ENCODE peak calls at places on chromosome 11, in nine cellular contexts. U is fibroblast of lung, Y is HFF-Myc, S is GM13977, Z is endothelial cell, P is bronchial epithelial cell, X is WTC11, T is fibroblast of the aortic adventitia, G is brain microvascular endothelial cell. W is an unnamed sample.

GRCh38 chr11:110447897-110448522 is 18.3 kb downstream of the FDX1 start:
- DNase-seq in U (no peak), Y (no peak), S (no peak), Z (no peak), P (peak), X (no peak), T (peak), G (no peak), W (no peak)

GRCh38 chr11:116725434-116726221 is 47.2 kb downstream of the BUD13 start:
- DNase-seq in U (peak), Y (no peak), S (no peak), Z (no peak), P (no peak), X (no peak), T (peak), G (peak), W (no peak)

GRCh38 chr11:24064309-24064903 is 432.4 kb upstream of the LUZP2 start:
- DNase-seq in U (peak), Y (no peak), S (no peak), Z (no peak), P (no peak), X (no peak), T (no peak), G (peak), W (no peak)

GRCh38 chr11:107397357-107397756 is 60.3 kb downstream of the CWF19L2 start:
- DNase-seq in U (no peak), Y (no peak), S (no peak), Z (no peak), P (peak), X (peak), T (no peak), G (no peak), W (no peak)

GRCh38 chr11:3675971-3676370 is 4.8 kb upstream of the CHRNA10 start:
- DNase-seq in U (no peak), Y (no peak), S (no peak), Z (no peak), P (no peak), X (no peak), T (no peak), G (no peak), W (no peak)

GRCh38 chr11:85180528-85180927 is 446.6 kb downstream of the DLG2 start:
- DNase-seq in U (no peak), Y (no peak), S (no peak), Z (no peak), P (no peak), X (no peak), T (no peak), G (no peak), W (no peak)

GRCh38 chr11:88414385-88414861 is 76.9 kb upstream of the CTSC start:
- DNase-seq in U (peak), Y (peak), S (no peak), Z (no peak), P (peak), X (no peak), T (peak), G (peak), W (no peak)

GRCh38 chr11:12680246-12680939 is 6.2 kb downstream of the TEAD1 start:
- DNase-seq in U (peak), Y (peak), S (no peak), Z (peak), P (peak), X (peak), T (peak), G (peak), W (no peak)

GRCh38 chr11:46388619-46389449 is 2.7 kb downstream of the CHRM4 start:
- DNase-seq in U (no peak), Y (no peak), S (peak), Z (no peak), P (no peak), X (no peak), T (no peak), G (no peak), W (no peak)

GRCh38 chr11:110409174-110409573 is 20.6 kb upstream of the FDX1 start:
- DNase-seq in U (no peak), Y (no peak), S (no peak), Z (no peak), P (peak), X (no peak), T (peak), G (no peak), W (no peak)

GRCh38 chr11:26834601-26835000 is 112.7 kb upstream of the SLC5A12 start:
- DNase-seq in U (no peak), Y (no peak), S (no peak), Z (no peak), P (peak), X (no peak), T (no peak), G (no peak), W (no peak)

GRCh38 chr11:35623708-35624168 is 5.5 kb downstream of the FJX1 start:
- DNase-seq in U (peak), Y (peak), S (no peak), Z (no peak), P (peak), X (no peak), T (peak), G (peak), W (no peak)

GRCh38 chr11:114296190-114296978 is at the start of gene NNMT:
- DNase-seq in U (peak), Y (peak), S (no peak), Z (no peak), P (peak), X (no peak), T (peak), G (peak), W (no peak)

GRCh38 chr11:122226810-122227379 is 110.9 kb upstream of the BLID start:
- DNase-seq in U (peak), Y (peak), S (no peak), Z (no peak), P (no peak), X (no peak), T (no peak), G (no peak), W (no peak)

GRCh38 chr11:102824541-102824940 is 18.9 kb downstream of the MMP3 start:
- DNase-seq in U (no peak), Y (no peak), S (no peak), Z (no peak), P (peak), X (no peak), T (no peak), G (no peak), W (no peak)

GRCh38 chr11:71342951-71343827 is 90.8 kb upstream of the SHANK2 start:
- DNase-seq in U (no peak), Y (no peak), S (peak), Z (peak), P (peak), X (peak), T (peak), G (peak), W (no peak)

GRCh38 chr11:35337136-35337918 is 82.0 kb downstream of the SLC1A2 start:
- DNase-seq in U (peak), Y (peak), S (no peak), Z (no peak), P (peak), X (no peak), T (peak), G (peak), W (no peak)

GRCh38 chr11:88544656-88545280 is 207.2 kb upstream of the CTSC start:
- DNase-seq in U (no peak), Y (peak), S (no peak), Z (no peak), P (no peak), X (no peak), T (peak), G (no peak), W (no peak)

GRCh38 chr11:8906629-8907028 is 4.4 kb upstream of the AKIP1 start:
- DNase-seq in U (peak), Y (no peak), S (no peak), Z (no peak), P (peak), X (no peak), T (peak), G (peak), W (no peak)

GRCh38 chr11:13776134-13776815 is 107.8 kb downstream of the FAR1 start:
- DNase-seq in U (no peak), Y (no peak), S (no peak), Z (peak), P (no peak), X (no peak), T (no peak), G (no peak), W (no peak)

GRCh38 chr11:130448416-130449068 is at the start of gene ADAMTS15:
- DNase-seq in U (peak), Y (no peak), S (peak), Z (peak), P (peak), X (peak), T (peak), G (peak), W (no peak)

GRCh38 chr11:80424012-80424695 is 983.3 kb upstream of the TENM4 start:
- DNase-seq in U (no peak), Y (no peak), S (no peak), Z (no peak), P (no peak), X (no peak), T (no peak), G (no peak), W (no peak)

GRCh38 chr11:68690671-68691401 is 6.5 kb downstream of the GAL start:
- DNase-seq in U (no peak), Y (no peak), S (no peak), Z (no peak), P (no peak), X (no peak), T (no peak), G (no peak), W (no peak)

GRCh38 chr11:66985508-66986177 is 10.5 kb downstream of the C11orf86 start:
- DNase-seq in U (no peak), Y (no peak), S (no peak), Z (no peak), P (no peak), X (no peak), T (no peak), G (no peak), W (no peak)

GRCh38 chr11:83078269-83078668 is 6.6 kb upstream of the RAB30 start:
- DNase-seq in U (no peak), Y (no peak), S (no peak), Z (no peak), P (no peak), X (no peak), T (no peak), G (no peak), W (no peak)

GRCh38 chr11:32779131-32779530 is 15.3 kb downstream of the CCDC73 start:
- DNase-seq in U (no peak), Y (no peak), S (no peak), Z (no peak), P (no peak), X (no peak), T (no peak), G (no peak), W (no peak)

GRCh38 chr11:123298488-123299447 is 103.7 kb upstream of the CLMP start:
- DNase-seq in U (no peak), Y (no peak), S (no peak), Z (no peak), P (no peak), X (peak), T (no peak), G (no peak), W (no peak)

GRCh38 chr11:14445542-14446530 is 53.8 kb downstream of the COPB1 start:
- DNase-seq in U (peak), Y (no peak), S (no peak), Z (no peak), P (peak), X (no peak), T (peak), G (peak), W (no peak)

GRCh38 chr11:107699371-107700348 is 12.2 kb downstream of the SLN start:
- DNase-seq in U (peak), Y (no peak), S (no peak), Z (no peak), P (no peak), X (no peak), T (peak), G (no peak), W (no peak)

GRCh38 chr11:46582588-46582987 is 11.2 kb downstream of the AMBRA1 start:
- DNase-seq in U (no peak), Y (no peak), S (no peak), Z (no peak), P (no peak), X (no peak), T (no peak), G (no peak), W (no peak)

GRCh38 chr11:6437423-6437822 is 3.4 kb downstream of the HPX start:
- DNase-seq in U (no peak), Y (no peak), S (no peak), Z (no peak), P (no peak), X (no peak), T (no peak), G (no peak), W (no peak)

DNA sequence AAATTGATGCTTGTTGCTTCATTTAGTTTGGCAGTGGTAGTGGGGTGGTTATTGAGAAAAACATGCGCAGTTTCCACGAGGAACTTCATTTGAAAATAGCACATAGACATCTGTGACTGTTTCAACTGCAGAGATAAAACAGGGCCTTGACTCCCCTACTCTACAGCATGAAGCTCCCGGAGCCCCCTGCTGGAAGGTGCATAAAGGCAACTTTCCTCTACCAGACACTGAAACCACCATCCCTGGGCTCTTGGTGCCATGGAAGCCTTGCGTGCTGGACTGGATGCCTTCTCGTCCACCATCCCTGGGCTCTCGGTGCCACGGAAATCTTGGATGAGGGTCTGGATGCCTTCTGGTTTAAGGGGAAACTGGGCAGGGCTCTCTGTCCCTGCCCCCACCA is 195.8 kb downstream of the CSNK2A3 start:
- DNase-seq in U (no peak), Y (no peak), S (peak), Z (peak), P (peak), X (peak), T (peak), G (peak), W (no peak)
- TF ChIP-seq CTCF in U (peak), Y (peak), S (no peak), Z (peak), P (peak), X (no peak), T (peak), G (peak), W (no peak)

GRCh38 chr11:63699906-63700305 is 18.6 kb downstream of the RTN3 start:
- DNase-seq in U (no peak), Y (no peak), S (no peak), Z (no peak), P (no peak), X (no peak), T (no peak), G (no peak), W (no peak)

GRCh38 chr11:63698976-63699733 is 17.9 kb downstream of the RTN3 start:
- DNase-seq in U (no peak), Y (no peak), S (no peak), Z (no peak), P (no peak), X (no peak), T (no peak), G (no peak), W (no peak)

DNA sequence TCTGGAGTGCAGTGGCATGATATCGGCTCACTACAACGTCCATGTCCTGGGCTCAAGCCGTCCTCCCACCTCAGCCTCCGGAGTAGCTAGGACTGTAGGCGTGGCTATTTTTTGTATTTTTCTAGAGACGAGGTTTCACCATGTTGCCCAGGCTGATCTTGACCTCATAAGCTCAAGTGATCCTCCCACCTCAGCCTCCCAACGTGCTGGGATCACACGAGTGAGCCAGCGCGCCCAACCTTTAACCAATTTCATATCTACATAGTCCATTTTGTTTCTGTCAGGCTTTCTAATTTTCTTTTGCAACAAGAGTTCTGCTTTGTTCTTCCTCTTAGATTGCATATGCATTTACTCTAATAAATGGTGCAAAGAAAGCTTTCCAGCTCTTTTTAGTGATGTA is 13.2 kb downstream of the RTN3 start:
- DNase-seq in U (no peak), Y (no peak), S (no peak), Z (no peak), P (no peak), X (no peak), T (no peak), G (no peak), W (no peak)
- TF ChIP-seq CTCF in U (no peak), Y (no peak), S (no peak), Z (no peak), P (no peak), X (no peak), T (no peak), G (no peak), W (no peak)

DNA sequence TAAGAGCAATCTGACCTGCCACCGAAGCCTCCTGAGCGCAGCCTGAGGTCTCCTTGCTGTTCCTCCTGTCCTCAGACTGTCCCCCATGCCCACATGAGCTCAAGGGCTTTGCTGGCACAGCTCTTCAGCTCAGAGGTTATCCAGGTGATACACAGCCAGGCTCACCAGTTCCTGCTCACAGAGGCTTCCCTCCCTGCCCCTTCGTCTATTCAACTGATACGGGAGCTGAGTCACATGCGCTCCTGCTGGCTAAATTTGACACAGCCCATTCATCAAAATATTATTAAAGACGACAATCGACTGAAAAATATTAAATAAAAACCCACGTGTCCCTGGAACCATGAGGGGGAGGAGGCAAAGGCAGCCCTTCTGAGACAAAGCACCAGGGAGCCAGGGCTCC is 40.7 kb downstream of the DUSP8 start:
- DNase-seq in U (peak), Y (no peak), S (no peak), Z (no peak), P (peak), X (no peak), T (peak), G (no peak), W (no peak)
- TF ChIP-seq CTCF in U (no peak), Y (no peak), S (no peak), Z (no peak), P (peak), X (no peak), T (peak), G (no peak), W (no peak)

DNA sequence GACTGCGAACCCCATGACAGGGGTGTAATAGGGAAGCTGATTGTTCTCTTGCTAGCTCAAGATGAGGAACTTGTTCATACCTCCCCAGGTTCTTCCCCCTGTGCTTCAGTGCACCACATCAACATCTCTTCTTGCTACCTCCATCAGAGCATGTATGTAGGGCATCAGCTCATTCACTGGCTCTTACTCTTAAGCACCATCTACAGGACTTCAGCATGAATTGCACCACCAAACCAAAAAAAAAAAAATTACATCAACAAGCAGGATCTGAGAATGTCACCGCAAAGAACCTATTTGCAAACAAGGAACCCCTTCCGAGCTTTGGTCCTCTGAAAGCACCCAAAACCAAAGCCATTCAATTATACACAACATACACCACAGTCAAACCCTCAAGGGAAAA is 2226.5 kb upstream of the RAG2 start:
- DNase-seq in U (peak), Y (no peak), S (no peak), Z (no peak), P (peak), X (no peak), T (no peak), G (no peak), W (no peak)
- TF ChIP-seq CTCF in U (no peak), Y (peak), S (peak), Z (peak), P (peak), X (no peak), T (no peak), G (peak), W (no peak)

DNA sequence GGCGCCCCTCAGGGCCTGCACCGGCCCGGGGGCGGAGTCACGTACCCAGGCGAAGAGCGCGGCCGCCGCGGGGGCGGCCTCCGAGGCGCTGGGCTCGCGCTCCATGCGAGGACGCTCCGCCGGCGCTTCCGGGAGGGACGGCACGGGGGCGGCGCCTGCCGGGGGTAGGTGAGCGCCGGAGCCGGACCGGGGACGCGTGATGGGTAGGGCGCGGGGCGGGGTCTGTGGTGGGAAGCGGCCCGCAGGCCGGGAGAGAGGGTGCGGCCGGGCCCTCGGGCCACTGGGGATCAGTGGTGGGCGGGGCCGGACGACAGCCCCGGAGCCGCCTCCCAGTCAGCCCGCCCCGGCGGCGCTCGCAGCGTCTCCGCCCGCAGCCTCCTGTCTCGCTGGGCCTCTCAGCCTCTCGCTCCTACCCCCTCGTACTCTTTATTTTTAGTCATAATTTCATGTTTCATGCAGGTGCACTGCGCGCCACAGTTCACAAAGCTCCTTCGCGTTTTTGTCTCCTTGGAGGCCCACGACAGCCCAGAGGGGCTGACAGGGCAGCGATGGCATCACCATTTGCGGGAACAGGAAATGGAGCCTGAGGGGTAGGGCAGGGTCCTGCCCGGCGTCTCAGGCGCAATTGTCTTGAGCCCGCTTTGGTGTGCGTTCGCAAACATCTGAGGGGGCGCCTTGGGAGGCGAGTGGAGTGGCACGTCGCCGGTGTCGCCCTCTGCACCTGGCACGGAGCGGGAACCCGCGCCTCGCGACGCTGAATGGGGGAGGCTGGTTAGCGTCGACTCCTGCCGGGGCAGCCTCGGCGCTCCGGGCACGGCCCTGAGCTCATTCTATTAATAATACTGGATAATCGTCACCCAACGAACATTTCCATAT is at the start of gene SERGEF:
- DNase-seq in U (peak), Y (peak), S (peak), Z (peak), P (peak), X (peak), T (peak), G (peak), W (peak)
- TF ChIP-seq CTCF in U (peak), Y (no peak), S (no peak), Z (no peak), P (no peak), X (no peak), T (no peak), G (peak), W (no peak)

GRCh38 chr11:76150141-76150540 is 56.2 kb downstream of the WNT11 start:
- DNase-seq in U (no peak), Y (no peak), S (no peak), Z (no peak), P (no peak), X (no peak), T (no peak), G (no peak), W (no peak)
- TF ChIP-seq CTCF in U (no peak), Y (no peak), S (no peak), Z (no peak), P (no peak), X (no peak), T (no peak), G (no peak), W (no peak)

GRCh38 chr11:60919320-60919719 is 4.9 kb upstream of the TMEM132A start:
- DNase-seq in U (no peak), Y (no peak), S (no peak), Z (no peak), P (peak), X (no peak), T (no peak), G (no peak), W (no peak)

GRCh38 chr11:60921777-60922335 is 2.4 kb upstream of the TMEM132A start:
- DNase-seq in U (no peak), Y (no peak), S (no peak), Z (no peak), P (no peak), X (no peak), T (no peak), G (no peak), W (no peak)

GRCh38 chr11:60919956-60920355 is 4.3 kb upstream of the TMEM132A start:
- DNase-seq in U (peak), Y (no peak), S (no peak), Z (no peak), P (no peak), X (no peak), T (peak), G (no peak), W (no peak)

GRCh38 chr11:60922906-60923305 is 1.4 kb upstream of the TMEM132A start:
- DNase-seq in U (no peak), Y (no peak), S (no peak), Z (no peak), P (no peak), X (no peak), T (no peak), G (no peak), W (no peak)

GRCh38 chr11:60921259-60921658 is 3.0 kb upstream of the TMEM132A start:
- DNase-seq in U (no peak), Y (no peak), S (no peak), Z (no peak), P (no peak), X (no peak), T (no peak), G (no peak), W (no peak)
- TF ChIP-seq CTCF in U (no peak), Y (no peak), S (no peak), Z (no peak), P (no peak), X (no peak), T (no peak), G (no peak), W (no peak)

W was measured in activated B cell treated with CpG ODN at 0.5 μM for 24 hours.